ENCODE peak calls at places on chromosomes 2 and 18, in eight cellular contexts. I, G, O, W, Y, A, R and D are unnamed samples. For H3K4me1, the result is how much of the 10 kb centered on the place peaks cover.

GRCh38 chr18:25093131-25093530 is 258.8 kb downstream of the ZNF521 start:
- DNase-seq in G (no peak), O (no peak), I (no peak), Y (no peak), R (no peak), A (no peak), W (no peak), D (no peak)

GRCh38 chr18:80225685-80226084 is 21.6 kb downstream of the PARD6G start:
- DNase-seq in O (no peak), Y (no peak), W (no peak), G (no peak), I (no peak), R (no peak), A (no peak), D (no peak)

GRCh38 chr2:102082591-102083586 is 59.7 kb upstream of the IL1R1 start:
- DNase-seq in I (peak), Y (no peak), R (peak), A (peak), W (no peak), O (no peak), G (peak), D (no peak)

GRCh38 chr18:66377291-66377690 is 226.6 kb downstream of the CDH19 start:
- DNase-seq in R (no peak), A (no peak), W (no peak), Y (no peak), G (no peak), I (no peak), O (no peak), D (no peak)

GRCh38 chr2:21438949-21439348 is 315.2 kb downstream of the TDRD15 start:
- DNase-seq in I (no peak), Y (no peak), O (no peak), W (no peak), R (peak), A (peak), G (peak), D (no peak)

GRCh38 chr2:233976087-233976486 is 58.9 kb downstream of the TRPM8 start:
- DNase-seq in A (no peak), W (no peak), Y (no peak), O (no peak), R (no peak), G (no peak), I (no peak), D (no peak)

GRCh38 chr2:218448934-218449333 is 30.0 kb downstream of the VIL1 start:
- DNase-seq in O (no peak), I (no peak), G (peak), W (no peak), A (no peak), Y (no peak), R (peak), D (no peak)

GRCh38 chr2:168811670-168812069 is 9.2 kb downstream of the NOSTRIN start:
- DNase-seq in W (no peak), O (no peak), G (no peak), R (no peak), Y (no peak), A (no peak), I (no peak), D (no peak)

GRCh38 chr18:2939317-2939716 is 73.6 kb downstream of the LPIN2 start:
- DNase-seq in Y (peak), I (peak), O (no peak), G (peak), A (peak), R (no peak), W (no peak), D (no peak)

GRCh38 chr18:58580078-58580477 is 48.8 kb downstream of the ALPK2 start:
- DNase-seq in O (no peak), Y (no peak), I (no peak), G (peak), A (no peak), W (no peak), R (peak), D (no peak)

GRCh38 chr2:12120281-12121150 is 374.1 kb downstream of the LPIN1 start:
- DNase-seq in O (no peak), R (peak), A (no peak), Y (no peak), W (no peak), I (no peak), G (no peak), D (no peak)

GRCh38 chr2:216300921-216301320 is 71.4 kb downstream of the MARCHF4 start:
- DNase-seq in R (no peak), W (no peak), A (no peak), O (no peak), I (no peak), Y (no peak), G (no peak), D (no peak)

GRCh38 chr2:95525294-95526035 is 40.9 kb upstream of the TRIM43B start:
- DNase-seq in W (no peak), A (peak), Y (peak), I (peak), G (no peak), O (no peak), R (peak), D (peak)

GRCh38 chr18:24672165-24672950 is 211.9 kb downstream of the HRH4 start:
- DNase-seq in I (no peak), Y (no peak), A (no peak), W (no peak), R (no peak), G (no peak), O (no peak), D (no peak)

GRCh38 chr2:55862269-55862668 is 61.3 kb downstream of the EFEMP1 start:
- DNase-seq in A (peak), I (peak), W (no peak), R (peak), O (peak), G (peak), Y (no peak), D (peak)

GRCh38 chr2:162123806-162124758 is 28.0 kb downstream of the GCG start:
- DNase-seq in Y (no peak), R (peak), O (no peak), I (no peak), A (no peak), G (peak), W (peak), D (no peak)

GRCh38 chr18:9000736-9001135 is 101.8 kb upstream of the NDUFV2 start:
- DNase-seq in R (no peak), W (no peak), I (no peak), A (no peak), Y (no peak), G (no peak), O (no peak), D (no peak)

GRCh38 chr2:11761259-11761658 is 14.8 kb downstream of the LPIN1 start:
- DNase-seq in O (no peak), G (no peak), I (no peak), W (no peak), Y (no peak), R (no peak), A (no peak), D (no peak)

GRCh38 chr2:102841107-102841840 is 79.4 kb downstream of the TMEM182 start:
- DNase-seq in A (peak), I (peak), O (no peak), Y (peak), R (peak), W (peak), G (peak), D (peak)

GRCh38 chr2:206477296-206477695 is 34.0 kb downstream of the ADAM23 start:
- DNase-seq in W (no peak), R (peak), G (no peak), I (no peak), A (no peak), Y (no peak), O (no peak), D (no peak)

GRCh38 chr2:75609937-75610508 is 36.6 kb upstream of the MRPL19 start:
- DNase-seq in W (no peak), Y (no peak), R (peak), A (no peak), O (no peak), G (no peak), I (no peak), D (no peak)

GRCh38 chr18:58253871-58254270 is 209.8 kb downstream of the NEDD4L start:
- DNase-seq in I (no peak), O (no peak), Y (no peak), G (no peak), R (no peak), A (no peak), W (no peak), D (no peak)

GRCh38 chr2:72915907-72916742 is 1.2 kb upstream of the EMX1 start:
- DNase-seq in A (peak), G (peak), I (no peak), Y (peak), W (peak), O (no peak), R (peak), D (peak)

GRCh38 chr2:191114403-191114886 is 36.3 kb downstream of the STAT4 start:
- DNase-seq in O (no peak), Y (no peak), I (no peak), G (peak), W (no peak), A (no peak), R (no peak), D (no peak)

GRCh38 chr2:17460401-17461086 is 57.7 kb downstream of the RAD51AP2 start:
- DNase-seq in W (no peak), G (no peak), O (no peak), A (no peak), R (no peak), I (no peak), Y (no peak), D (no peak)

GRCh38 chr18:77131100-77131651 is 1.4 kb downstream of the MBP start:
- DNase-seq in A (peak), Y (no peak), G (no peak), R (peak), W (no peak), O (no peak), I (peak), D (peak)

GRCh38 chr2:134375935-134376334 is 122.1 kb downstream of the MGAT5 start:
- DNase-seq in Y (peak), G (peak), W (no peak), A (peak), O (peak), I (no peak), R (peak), D (peak)

GRCh38 chr2:240956935-240957655 is 41.3 kb upstream of the SNED1 start:
- DNase-seq in I (no peak), W (no peak), R (no peak), A (no peak), G (no peak), Y (peak), O (no peak), D (peak)

GRCh38 chr2:96626553-96626942 is 11.6 kb downstream of the KANSL3 start:
- DNase-seq in R (no peak), Y (no peak), I (no peak), W (no peak), O (no peak), G (no peak), A (no peak), D (no peak)

GRCh38 chr2:162261032-162261945 is 18.0 kb upstream of the FAP start:
- DNase-seq in R (peak), W (no peak), G (no peak), O (no peak), Y (no peak), I (peak), A (peak), D (peak)

GRCh38 chr18:2223394-2223793 is 347.9 kb downstream of the METTL4 start:
- DNase-seq in R (peak), O (no peak), W (peak), I (no peak), A (no peak), Y (no peak), G (no peak), D (no peak)

GRCh38 chr2:11998218-11998617 is 251.8 kb downstream of the LPIN1 start:
- DNase-seq in Y (no peak), G (no peak), I (no peak), W (no peak), O (no peak), R (peak), A (no peak), D (no peak)

GRCh38 chr2:54570925-54571694 is 115.0 kb downstream of the SPTBN1 start:
- DNase-seq in R (peak), A (peak), I (peak), W (no peak), O (peak), Y (no peak), G (peak), D (peak)

DNA sequence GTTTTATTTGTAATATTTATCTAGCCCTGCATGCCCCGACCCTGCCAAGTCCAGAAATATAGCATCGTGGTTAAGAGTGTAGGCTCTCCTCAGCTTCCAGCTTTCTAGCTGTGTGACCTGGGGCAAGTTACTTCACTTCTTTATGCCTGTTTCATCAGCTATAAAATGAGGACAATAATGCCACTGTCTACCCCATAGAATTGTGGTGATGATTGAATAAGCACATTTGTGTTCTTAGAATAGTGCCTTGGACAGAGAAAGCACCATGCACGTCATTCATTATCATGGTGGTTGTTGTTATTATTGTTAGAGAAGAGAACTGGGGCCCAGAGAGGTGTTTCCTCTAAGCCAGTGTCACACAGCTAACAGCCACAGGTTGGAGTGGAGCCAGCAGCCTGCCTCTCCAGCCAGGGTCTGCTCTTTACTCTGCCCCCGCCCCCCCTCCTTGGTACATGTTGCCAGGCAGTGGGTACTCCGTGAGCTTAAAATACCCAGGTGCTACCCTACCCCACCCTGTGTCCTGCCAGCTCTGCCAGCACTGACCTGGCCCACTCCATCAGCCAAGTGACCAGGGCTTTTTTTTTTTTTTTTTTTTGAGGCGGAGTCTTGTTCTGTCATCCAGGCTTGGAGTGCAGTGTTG is 202.1 kb downstream of the CTIF start:
- DNase-seq in G (no peak), O (no peak), A (no peak), Y (no peak), R (no peak), W (no peak), I (no peak), D (no peak)
- H3K4me1 ChIP-seq in G (under half), O (under half), A (under half), Y (under half), R (under half), W (under half), I (under half), D (under half)

GRCh38 chr2:235506291-235506996 is 12.6 kb downstream of the AGAP1 start:
- DNase-seq in A (no peak), W (no peak), G (peak), O (no peak), R (no peak), I (no peak), Y (no peak), D (peak)
- H3K4me3 ChIP-seq in A (no peak), W (no peak), G (no peak), O (no peak), R (no peak), I (no peak), Y (no peak), D (no peak)

GRCh38 chr2:188600536-188601210 is 309.0 kb downstream of the GULP1 start:
- DNase-seq in A (no peak), O (no peak), Y (no peak), R (peak), I (no peak), G (no peak), W (no peak), D (no peak)

GRCh38 chr2:188601391-188601790 is 309.7 kb downstream of the GULP1 start:
- DNase-seq in G (no peak), A (no peak), Y (no peak), W (peak), O (no peak), R (peak), I (no peak), D (no peak)

GRCh38 chr2:188601927-188602326 is 310.3 kb downstream of the GULP1 start:
- DNase-seq in A (no peak), O (no peak), I (no peak), R (peak), Y (no peak), G (no peak), W (no peak), D (no peak)

GRCh38 chr2:188607501-188607900 is 315.8 kb downstream of the GULP1 start:
- DNase-seq in A (no peak), O (no peak), R (peak), I (no peak), W (no peak), G (peak), Y (no peak), D (no peak)

GRCh38 chr2:188604579-188604978 is 312.9 kb downstream of the GULP1 start:
- DNase-seq in I (no peak), G (no peak), A (no peak), Y (no peak), O (no peak), W (no peak), R (no peak), D (no peak)
- H3K4me1 ChIP-seq in I (under half), G (under half), A (under half), Y (under half), O (under half), W (under half), R (under half), D (under half)

GRCh38 chr2:32422133-32422532 is 65.3 kb downstream of the BIRC6 start:
- DNase-seq in R (peak), G (no peak), W (no peak), I (no peak), A (no peak), O (no peak), Y (no peak), D (no peak)
- H3K4me3 ChIP-seq in R (no peak), G (no peak), W (no peak), I (no peak), A (no peak), O (no peak), Y (no peak), D (no peak)

GRCh38 chr2:68429311-68429826 is 37.7 kb downstream of the FBXO48 start:
- DNase-seq in A (no peak), R (no peak), O (no peak), I (no peak), W (no peak), Y (no peak), G (no peak), D (no peak)

GRCh38 chr2:68426885-68427579 is 40.1 kb downstream of the FBXO48 start:
- DNase-seq in Y (no peak), W (no peak), R (no peak), O (no peak), G (peak), I (no peak), A (no peak), D (no peak)

GRCh38 chr2:68428746-68429145 is 38.3 kb downstream of the FBXO48 start:
- DNase-seq in O (no peak), W (no peak), Y (no peak), G (no peak), R (no peak), A (no peak), I (no peak), D (no peak)

GRCh38 chr2:68426446-68426845 is 40.6 kb downstream of the FBXO48 start:
- DNase-seq in W (no peak), R (no peak), A (no peak), I (no peak), Y (no peak), O (no peak), G (no peak), D (no peak)

GRCh38 chr2:68428132-68428531 is 39.0 kb downstream of the FBXO48 start:
- DNase-seq in G (no peak), A (no peak), Y (no peak), I (no peak), W (no peak), R (no peak), O (no peak), D (no peak)
- H3K4me1 ChIP-seq in G (under half), A (under half), Y (under half), I (under half), W (under half), R (under half), O (under half), D (under half)